ENCODE peak calls at places on chromosomes 4 and X, in six cellular contexts. E is IMR-90, Y is mesendoderm, O is ovary, P is left lung, C is mammary epithelial cell. J is an unnamed sample. For H3K4me1, the result is how much of the 10 kb centered on the place peaks cover.

GRCh38 chr4:30553721-30554120 is 166.4 kb upstream of the PCDH7 start:
- DNase-seq in E (peak), Y (peak), O (no peak), P (no peak), C (no peak), J (no peak)

GRCh38 chrX:75522565-75523411 is at the start of gene ZDHHC15:
- DNase-seq in E (no peak), Y (peak), O (peak), P (peak), C (no peak), J (no peak)

GRCh38 chrX:103211012-103211715 is 3.7 kb upstream of the BEX4 start:
- DNase-seq in E (peak), Y (peak), O (peak), P (no peak), C (peak), J (no peak)

GRCh38 chr4:168388890-168389289 is 70.3 kb upstream of the DDX60 start:
- DNase-seq in E (peak), Y (no peak), O (no peak), P (no peak), C (peak), J (no peak)

GRCh38 chr4:108637856-108638255 is 12.5 kb upstream of the OSTC start:
- DNase-seq in E (no peak), Y (no peak), O (no peak), P (no peak), C (no peak), J (no peak)

GRCh38 chr4:181548873-181549541 is 694.2 kb upstream of the TENM3 start:
- DNase-seq in E (peak), Y (peak), O (no peak), P (no peak), C (peak), J (no peak)

GRCh38 chr4:21775703-21776102 is 172.9 kb downstream of the KCNIP4 start:
- DNase-seq in E (no peak), Y (no peak), O (no peak), P (no peak), C (no peak), J (no peak)

GRCh38 chrX:11239230-11239629 is 54.0 kb upstream of the AMELX start:
- DNase-seq in E (peak), Y (no peak), O (no peak), P (no peak), C (peak), J (no peak)

GRCh38 chr4:8079916-8080753 is 78.5 kb downstream of the ABLIM2 start:
- DNase-seq in E (no peak), Y (peak), O (no peak), P (no peak), C (no peak), J (peak)

GRCh38 chr4:76779740-76780459 is 118.0 kb downstream of the SOWAHB start:
- DNase-seq in E (peak), Y (peak), O (no peak), P (no peak), C (no peak), J (no peak)

GRCh38 chr4:170102426-170102825 is 12.7 kb upstream of the AADAT start:
- DNase-seq in E (no peak), Y (no peak), O (no peak), P (peak), C (no peak), J (no peak)

GRCh38 chr4:6908397-6909112 is 1.1 kb upstream of the TBC1D14 start:
- DNase-seq in E (peak), Y (no peak), O (no peak), P (no peak), C (no peak), J (no peak)

GRCh38 chr4:158169931-158170690 is 2.7 kb downstream of the GASK1B start:
- DNase-seq in E (peak), Y (no peak), O (no peak), P (no peak), C (peak), J (no peak)

GRCh38 chr4:158166701-158167100 is 6.1 kb downstream of the GASK1B start:
- DNase-seq in E (no peak), Y (no peak), O (no peak), P (no peak), C (no peak), J (no peak)

GRCh38 chr4:158170691-158171455 is 2.0 kb downstream of the GASK1B start:
- DNase-seq in E (peak), Y (peak), O (peak), P (peak), C (peak), J (peak)

GRCh38 chr4:158169516-158169915 is 3.3 kb downstream of the GASK1B start:
- DNase-seq in E (no peak), Y (no peak), O (no peak), P (no peak), C (peak), J (no peak)

DNA sequence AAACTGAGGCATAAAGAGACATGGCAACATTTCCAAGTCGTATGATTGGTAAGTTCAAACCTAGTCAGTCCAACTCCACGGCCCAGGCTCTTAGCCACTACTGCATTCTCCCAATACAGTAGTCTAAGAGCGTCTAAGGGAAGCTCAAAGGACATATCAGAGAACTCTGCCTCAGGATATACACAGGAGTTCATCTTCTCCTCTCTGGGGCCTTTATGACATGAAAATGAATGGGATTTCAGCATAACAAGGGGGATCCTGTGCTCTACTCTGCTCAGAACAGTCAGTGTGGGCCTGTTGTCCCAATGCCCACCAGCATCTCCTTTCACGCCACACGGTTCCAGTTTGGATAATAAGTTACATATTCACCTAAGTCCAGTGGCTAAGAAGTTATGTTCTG is 4.2 kb downstream of the GASK1B start:
- DNase-seq in E (no peak), Y (no peak), O (no peak), P (no peak), C (peak), J (no peak)
- H3K4me1 ChIP-seq in E (under half), Y (under half), O (under half), P (under half), C (under half), J (under half)

GRCh38 chrX:68693481-68694410 is 46.3 kb downstream of the STARD8 start:
- DNase-seq in E (peak), Y (peak), O (peak), P (peak), C (peak), J (no peak)

GRCh38 chrX:68695206-68695845 is 47.9 kb downstream of the STARD8 start:
- DNase-seq in E (no peak), Y (no peak), O (no peak), P (no peak), C (no peak), J (no peak)

GRCh38 chrX:68692651-68693050 is 45.2 kb downstream of the STARD8 start:
- DNase-seq in E (peak), Y (no peak), O (no peak), P (no peak), C (peak), J (no peak)

GRCh38 chrX:68696267-68696666 is 48.8 kb downstream of the STARD8 start:
- DNase-seq in E (no peak), Y (no peak), O (no peak), P (no peak), C (no peak), J (no peak)

DNA sequence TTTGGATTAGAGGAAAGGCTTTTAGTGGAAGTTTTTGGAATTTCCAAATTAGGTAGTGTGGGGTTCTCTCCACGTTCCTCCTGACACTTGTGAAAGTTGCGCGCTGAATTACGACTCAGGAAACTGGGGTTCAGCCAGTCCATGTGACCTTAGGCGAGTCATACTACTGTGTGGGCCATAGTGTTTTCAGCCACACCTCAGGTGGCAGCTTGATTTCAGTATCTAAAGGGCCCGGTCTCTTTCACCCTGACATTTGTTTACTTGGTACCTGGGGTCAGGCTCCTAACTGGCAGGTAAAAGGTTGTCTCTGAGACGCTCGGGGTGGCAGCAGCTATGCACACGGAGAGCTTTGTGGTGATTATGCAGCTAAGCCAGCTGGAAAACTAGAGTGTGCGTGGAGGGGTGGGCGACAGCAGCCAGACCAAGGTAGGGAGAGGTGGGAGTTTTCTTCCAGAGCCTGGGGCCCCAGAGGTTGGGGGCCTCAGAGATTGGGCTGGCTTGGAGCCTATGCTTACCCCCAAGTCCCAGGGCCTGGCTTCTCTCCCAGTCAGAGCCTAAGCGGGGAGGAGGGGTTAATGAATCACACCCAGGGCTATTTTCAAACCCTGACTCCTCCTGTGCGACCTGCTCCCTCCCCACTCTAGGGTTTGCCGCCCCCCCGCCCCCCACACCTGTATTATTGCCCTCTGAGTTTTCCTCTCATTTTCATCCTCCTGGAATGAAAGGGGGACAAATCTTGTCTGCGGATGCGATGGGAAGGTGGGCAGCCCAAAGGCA is 47.2 kb downstream of the STARD8 start:
- DNase-seq in E (no peak), Y (no peak), O (no peak), P (no peak), C (no peak), J (no peak)
- H3K4me1 ChIP-seq in E (under half), Y (under half), O (under half), P (under half), C (under half), J (under half)

GRCh38 chrX:12986164-12986779 is 11.4 kb downstream of the TMSB4X start:
- DNase-seq in E (no peak), Y (no peak), O (no peak), P (no peak), C (no peak), J (no peak)
- H3K4me1 ChIP-seq in E (under half), Y (under half), O (under half), P (under half), C (under half), J (under half)

GRCh38 chrX:73525928-73526690 is 36.9 kb upstream of the CHIC1 start:
- DNase-seq in E (no peak), Y (peak), O (no peak), P (no peak), C (no peak), J (no peak)

GRCh38 chrX:73524906-73525305 is 38.1 kb upstream of the CHIC1 start:
- DNase-seq in E (no peak), Y (no peak), O (no peak), P (no peak), C (no peak), J (no peak)
- H3K4me1 ChIP-seq in E (under half), Y (under half), O (under half), P (under half), C (under half), J (under half)

DNA sequence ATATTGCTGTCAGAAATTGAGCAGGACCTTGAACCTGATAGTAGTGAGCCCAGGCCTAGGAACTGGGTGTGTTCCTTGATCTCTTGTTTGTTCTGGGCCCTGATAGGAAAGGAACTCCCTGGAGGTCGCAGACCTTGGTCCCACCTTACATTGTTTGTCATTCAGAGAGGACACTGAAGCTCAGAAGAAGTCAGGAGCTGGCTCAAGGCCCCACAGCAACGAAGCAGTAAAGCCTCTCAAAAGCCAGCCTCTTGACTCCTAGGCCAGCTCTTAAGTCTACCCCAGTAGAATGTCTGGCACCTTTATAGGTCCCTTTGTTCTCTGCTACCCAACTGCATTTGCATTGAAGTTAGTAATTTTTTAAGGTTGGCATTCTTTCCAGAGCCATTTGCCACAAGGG is 46.8 kb downstream of the MAMLD1 start:
- DNase-seq in E (no peak), Y (peak), O (no peak), P (no peak), C (no peak), J (no peak)
- H3K4me1 ChIP-seq in E (under half), Y (under half), O (under half), P (under half), C (under half), J (under half)

J was measured in RWPE2.